ENCODE peak calls at places on chromosome 9, in six cellular contexts. I is fibroblast of lung, S is astrocyte, Z is foreskin fibroblast, O is OCI-LY7, L is ovary. J is an unnamed sample.

GRCh38 chr9:123346026-123346425 is 10.0 kb upstream of the CRB2 start:
- DNase-seq in L (no peak), Z (no peak), O (no peak), S (no peak), I (no peak), J (no peak)

GRCh38 chr9:101028346-101029299 is at the start of gene PLPPR1:
- DNase-seq in S (peak; percentile 29), O (no peak), I (peak; percentile 50), Z (peak; percentile 1), L (peak; percentile 15), J (peak; percentile 10)

GRCh38 chr9:116087246-116087645 is 66.3 kb upstream of the PAPPA start:
- DNase-seq in O (no peak), L (no peak), S (peak; percentile 90), I (peak; percentile 88), Z (peak; percentile 79), J (no peak)

GRCh38 chr9:80874276-80874675 is 815.1 kb downstream of the TLE1 start:
- DNase-seq in L (no peak), Z (peak; percentile 85), O (no peak), S (peak; percentile 94), I (peak; percentile 94), J (no peak)

GRCh38 chr9:137482094-137482781 is 23.1 kb upstream of the NSMF start:
- DNase-seq in I (peak; percentile 83), S (peak; percentile 81), Z (peak; percentile 86), O (no peak), L (peak; percentile 68), J (no peak)

GRCh38 chr9:114911167-114911821 is 19.1 kb downstream of the TNFSF8 start:
- DNase-seq in S (peak; percentile 16), O (no peak), I (peak; percentile 35), Z (peak; percentile 75), L (no peak), J (no peak)

GRCh38 chr9:2039294-2040180 is 24.4 kb downstream of the SMARCA2 start:
- DNase-seq in I (no peak), O (no peak), L (peak; percentile 53), S (no peak), Z (peak; percentile 43), J (no peak)

GRCh38 chr9:110538621-110539020 is 40.9 kb downstream of the SVEP1 start:
- DNase-seq in O (no peak), S (peak; percentile 16), I (no peak), Z (peak; percentile 39), L (no peak), J (no peak)

GRCh38 chr9:6645153-6646027 is at the start of gene GLDC:
- DNase-seq in L (peak; percentile 18), Z (peak; percentile 42), I (peak; percentile 20), S (no peak), O (no peak), J (peak; percentile 91)

GRCh38 chr9:79694676-79695400 is 123.1 kb downstream of the TLE4 start:
- DNase-seq in I (peak; percentile 94), O (no peak), Z (peak; percentile 73), S (peak; percentile 91), L (no peak), J (no peak)

GRCh38 chr9:95370064-95370463 is 52.6 kb upstream of the FANCC start:
- DNase-seq in I (peak; percentile 81), O (no peak), Z (no peak), L (no peak), S (peak; percentile 79), J (no peak)

GRCh38 chr9:111831371-111832108 is 36.8 kb upstream of the SHOC1 start:
- DNase-seq in I (peak; percentile 48), L (no peak), O (no peak), Z (no peak), S (peak; percentile 30), J (no peak)

GRCh38 chr9:133117271-133118178 is 3.5 kb downstream of the RALGDS start:
- DNase-seq in S (peak; percentile 48), I (peak; percentile 62), L (peak; percentile 55), O (no peak), Z (peak; percentile 54), J (no peak)

GRCh38 chr9:8542537-8542936 is 743.0 kb upstream of the DMAC1 start:
- DNase-seq in L (no peak), Z (no peak), I (no peak), S (no peak), O (no peak), J (no peak)

GRCh38 chr9:27838876-27839275 is 265.6 kb upstream of the C9orf72 start:
- DNase-seq in O (no peak), I (no peak), S (no peak), L (no peak), Z (no peak), J (no peak)
- TF ChIP-seq CTCF in O (no peak), I (no peak), S (no peak), L (no peak), Z (no peak), J (no peak)

GRCh38 chr9:72150172-72150571 is 932 bp downstream of the GDA start:
- DNase-seq in Z (no peak), O (no peak), I (no peak), L (no peak), S (no peak), J (no peak)

GRCh38 chr9:72147676-72148075 is 1.6 kb upstream of the GDA start:
- DNase-seq in L (no peak), I (no peak), Z (no peak), S (no peak), O (no peak), J (no peak)

GRCh38 chr9:72151099-72151498 is 1.9 kb downstream of the GDA start:
- DNase-seq in I (no peak), Z (no peak), L (no peak), O (no peak), S (no peak), J (no peak)

GRCh38 chr9:72150653-72151052 is 1.4 kb downstream of the GDA start:
- DNase-seq in O (no peak), L (no peak), I (no peak), S (no peak), Z (no peak), J (no peak)

GRCh38 chr9:72149231-72149975 is at the start of gene GDA:
- DNase-seq in Z (peak; percentile 6), O (no peak), L (no peak), S (no peak), I (peak; percentile 4), J (peak; percentile 26)
- TF ChIP-seq CTCF in Z (no peak), O (no peak), L (no peak), S (no peak), I (no peak), J (no peak)

GRCh38 chr9:27835286-27835685 is 262.0 kb upstream of the C9orf72 start:
- DNase-seq in L (no peak), S (no peak), I (no peak), Z (no peak), O (no peak), J (no peak)

GRCh38 chr9:27835746-27836145 is 262.5 kb upstream of the C9orf72 start:
- DNase-seq in Z (no peak), O (no peak), L (no peak), S (no peak), I (no peak), J (no peak)

DNA sequence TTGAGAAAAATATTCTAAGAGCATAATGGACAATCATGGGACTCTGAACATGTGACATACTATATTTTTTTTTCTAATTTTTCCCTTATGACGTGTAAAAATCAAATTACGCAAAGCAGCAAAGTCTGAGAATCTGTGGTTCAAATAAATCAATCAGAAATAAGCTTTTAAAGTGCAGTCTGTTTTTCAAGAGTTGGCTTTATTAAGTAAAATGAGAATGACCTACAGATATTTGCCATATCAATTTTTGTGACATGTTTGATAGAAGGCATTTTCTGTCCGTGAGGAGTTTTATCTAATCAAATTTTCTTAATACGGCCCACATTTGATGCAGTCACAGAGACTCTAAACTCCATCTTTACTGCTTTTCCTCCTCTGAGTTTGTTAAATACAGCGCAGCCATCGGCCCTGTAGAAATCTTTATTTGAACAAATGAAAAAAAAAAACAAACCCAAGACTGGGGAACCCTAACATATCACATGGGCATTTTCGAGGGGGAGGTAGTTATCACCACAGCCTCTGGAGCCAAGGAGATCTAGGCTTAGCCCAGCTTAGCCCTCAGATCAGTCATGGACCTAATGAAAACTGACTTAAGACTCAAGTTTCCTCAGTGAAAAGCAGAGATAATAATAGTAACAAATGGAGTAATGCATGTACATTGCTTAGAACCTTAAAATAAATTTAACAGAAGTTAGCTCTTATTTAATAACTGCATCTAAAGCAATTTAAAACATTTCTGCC is 263.6 kb upstream of the C9orf72 start:
- DNase-seq in I (no peak), Z (no peak), L (no peak), S (no peak), O (no peak), J (no peak)
- TF ChIP-seq CTCF in I (no peak), Z (no peak), L (no peak), S (no peak), O (no peak), J (no peak)

GRCh38 chr9:127733609-127734008 is 1.5 kb downstream of the TOR2A start:
- DNase-seq in Z (no peak), S (no peak), L (no peak), I (no peak), O (no peak), J (no peak)

GRCh38 chr9:127734247-127734746 is 797 bp downstream of the TOR2A start:
- DNase-seq in I (no peak), O (no peak), L (no peak), S (no peak), Z (no peak), J (no peak)

GRCh38 chr9:127734747-127735529 is at the start of gene TOR2A:
- DNase-seq in L (peak; percentile 98), O (peak; percentile 97), S (peak; percentile 85), Z (peak; percentile 99), I (peak; percentile 93), J (peak; percentile 99)

GRCh38 chr9:127738666-127739065 is 3.6 kb upstream of the TOR2A start:
- DNase-seq in S (no peak), I (no peak), O (no peak), Z (no peak), L (no peak), J (no peak)

DNA sequence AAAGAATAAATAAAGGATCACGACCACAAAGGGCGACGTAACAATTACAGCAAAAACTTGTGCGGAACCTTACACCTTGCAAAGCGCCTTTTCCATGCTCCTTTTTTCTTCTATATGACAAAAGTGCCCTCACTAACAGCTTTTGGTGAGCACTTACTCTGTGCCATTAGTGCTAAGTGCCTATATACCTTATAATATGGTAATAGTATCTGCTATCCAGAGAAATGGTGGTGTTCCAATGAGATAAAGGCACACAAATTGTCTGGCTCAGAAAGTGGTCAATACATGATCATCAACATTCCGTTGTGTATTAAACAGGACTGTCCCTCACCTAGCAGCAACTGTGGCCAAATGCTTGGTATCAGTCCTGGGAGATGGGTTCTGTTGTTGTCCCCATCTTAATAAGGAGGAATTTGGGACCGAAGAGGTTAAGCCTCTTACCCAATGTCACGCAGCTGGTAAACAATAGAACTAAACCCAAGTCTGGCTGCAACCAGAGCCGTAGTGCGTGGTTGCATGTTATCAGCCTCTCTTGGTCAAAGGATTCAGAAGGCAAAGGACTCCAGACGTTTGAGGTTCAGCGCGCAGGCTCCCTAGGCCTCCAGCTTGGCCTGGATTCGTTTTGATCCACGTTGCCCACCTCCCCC is 559 bp upstream of the TOR2A start:
- DNase-seq in O (no peak), L (no peak), S (no peak), I (no peak), Z (no peak), J (no peak)
- TF ChIP-seq CTCF in O (no peak), L (no peak), S (no peak), I (no peak), Z (no peak), J (no peak)